ENCODE peak calls at places on chromosomes 7 and 10, in six cellular contexts. One of them, this sample, is unnamed.

GRCh38 chr10:29751232-29751631 is 116.5 kb upstream of the SVIL start:
- DNase-seq in SK-N-SH: no peak
- DNase-seq in heart left ventricle: no peak
- DNase-seq in lung: no peak
- DNase-seq in tibial artery: no peak
- DNase-seq in transverse colon: no peak
- DNase-seq in this sample: no peak

GRCh38 chr7:94041529-94041928 is 37.4 kb upstream of the BET1 start:
- DNase-seq in SK-N-SH: no peak
- DNase-seq in heart left ventricle: no peak
- DNase-seq in lung: no peak
- DNase-seq in tibial artery: no peak
- DNase-seq in transverse colon: no peak
- DNase-seq in this sample: no peak

GRCh38 chr10:118704711-118705110 is 50.1 kb downstream of the CACUL1 start:
- DNase-seq in SK-N-SH: no peak
- DNase-seq in heart left ventricle: no peak
- DNase-seq in lung: no peak
- DNase-seq in tibial artery: no peak
- DNase-seq in transverse colon: no peak
- DNase-seq in this sample: no peak

GRCh38 chr10:131206136-131206995 is 105.2 kb downstream of the TCERG1L start:
- DNase-seq in SK-N-SH: no peak
- DNase-seq in heart left ventricle: no peak
- DNase-seq in lung: no peak
- DNase-seq in tibial artery: peak; percentile 51
- DNase-seq in transverse colon: no peak
- DNase-seq in this sample: no peak

GRCh38 chr10:126569513-126570447 is 100.7 kb downstream of the C10orf90 start:
- DNase-seq in SK-N-SH: no peak
- DNase-seq in heart left ventricle: no peak
- DNase-seq in lung: no peak
- DNase-seq in tibial artery: no peak
- DNase-seq in transverse colon: no peak
- DNase-seq in this sample: no peak

GRCh38 chr10:31761156-31761555 is 167.5 kb downstream of the ARHGAP12 start:
- DNase-seq in SK-N-SH: no peak
- DNase-seq in heart left ventricle: no peak
- DNase-seq in lung: no peak
- DNase-seq in tibial artery: no peak
- DNase-seq in transverse colon: no peak
- DNase-seq in this sample: no peak

GRCh38 chr7:145831616-145832206 is 284.9 kb upstream of the CNTNAP2 start:
- DNase-seq in SK-N-SH: no peak
- DNase-seq in heart left ventricle: no peak
- DNase-seq in lung: no peak
- DNase-seq in tibial artery: no peak
- DNase-seq in transverse colon: no peak
- DNase-seq in this sample: no peak

GRCh38 chr10:13528875-13529713 is at the start of gene BEND7:
- DNase-seq in SK-N-SH: peak; percentile 95
- DNase-seq in heart left ventricle: peak; percentile 56
- DNase-seq in lung: no peak
- DNase-seq in tibial artery: no peak
- DNase-seq in transverse colon: peak; percentile 29
- DNase-seq in this sample: no peak

GRCh38 chr10:91536101-91536500 is 96.8 kb downstream of the PPP1R3C start:
- DNase-seq in SK-N-SH: no peak
- DNase-seq in heart left ventricle: no peak
- DNase-seq in lung: peak; percentile 42
- DNase-seq in tibial artery: no peak
- DNase-seq in transverse colon: no peak
- DNase-seq in this sample: no peak

GRCh38 chr10:88332526-88333265 is 250.4 kb downstream of the RNLS start:
- DNase-seq in SK-N-SH: no peak
- DNase-seq in heart left ventricle: no peak
- DNase-seq in lung: no peak
- DNase-seq in tibial artery: no peak
- DNase-seq in transverse colon: no peak
- DNase-seq in this sample: no peak

GRCh38 chr10:132158122-132158741 is 28.5 kb upstream of the DPYSL4 start:
- DNase-seq in SK-N-SH: peak; percentile 88
- DNase-seq in heart left ventricle: peak; percentile 11
- DNase-seq in lung: no peak
- DNase-seq in tibial artery: no peak
- DNase-seq in transverse colon: no peak
- DNase-seq in this sample: no peak

GRCh38 chr10:31757374-31757773 is 171.3 kb downstream of the ARHGAP12 start:
- DNase-seq in SK-N-SH: no peak
- DNase-seq in heart left ventricle: peak; percentile 39
- DNase-seq in lung: no peak
- DNase-seq in tibial artery: peak; percentile 75
- DNase-seq in transverse colon: no peak
- DNase-seq in this sample: no peak

GRCh38 chr7:144515430-144515829 is 111.9 kb upstream of the NOBOX start:
- DNase-seq in SK-N-SH: no peak
- DNase-seq in heart left ventricle: no peak
- DNase-seq in lung: no peak
- DNase-seq in tibial artery: no peak
- DNase-seq in transverse colon: no peak
- DNase-seq in this sample: no peak

GRCh38 chr10:49419005-49419404 is 23.1 kb upstream of the DRGX start:
- DNase-seq in SK-N-SH: no peak
- DNase-seq in heart left ventricle: no peak
- DNase-seq in lung: peak; percentile 32
- DNase-seq in tibial artery: no peak
- DNase-seq in transverse colon: no peak
- DNase-seq in this sample: no peak

GRCh38 chr7:77416621-77417371 is 647 bp upstream of the GSAP start:
- DNase-seq in SK-N-SH: peak; percentile 23
- DNase-seq in heart left ventricle: no peak
- DNase-seq in lung: no peak
- DNase-seq in tibial artery: no peak
- DNase-seq in transverse colon: no peak
- DNase-seq in this sample: no peak

GRCh38 chr7:105875505-105875904 is 894 bp downstream of the ATXN7L1 start:
- DNase-seq in SK-N-SH: no peak
- DNase-seq in heart left ventricle: no peak
- DNase-seq in lung: no peak
- DNase-seq in tibial artery: no peak
- DNase-seq in transverse colon: no peak
- DNase-seq in this sample: no peak

GRCh38 chr7:102444961-102445673 is 11.7 kb downstream of the ORAI2 start:
- DNase-seq in SK-N-SH: peak; percentile 4
- DNase-seq in heart left ventricle: no peak
- DNase-seq in lung: no peak
- DNase-seq in tibial artery: no peak
- DNase-seq in transverse colon: peak; percentile 54
- DNase-seq in this sample: no peak

GRCh38 chr7:150973571-150974451 is 4.3 kb downstream of the KCNH2 start:
- DNase-seq in SK-N-SH: no peak
- DNase-seq in heart left ventricle: no peak
- DNase-seq in lung: no peak
- DNase-seq in tibial artery: no peak
- DNase-seq in transverse colon: peak; percentile 77
- DNase-seq in this sample: no peak

GRCh38 chr10:98006266-98006665 is 24.2 kb downstream of the CRTAC1 start:
- DNase-seq in SK-N-SH: peak; percentile 55
- DNase-seq in heart left ventricle: no peak
- DNase-seq in lung: no peak
- DNase-seq in tibial artery: no peak
- DNase-seq in transverse colon: peak; percentile 39
- DNase-seq in this sample: peak; percentile 42

GRCh38 chr7:24328050-24328449 is 44.1 kb downstream of the NPY start:
- DNase-seq in SK-N-SH: no peak
- DNase-seq in heart left ventricle: no peak
- DNase-seq in lung: no peak
- DNase-seq in tibial artery: no peak
- DNase-seq in transverse colon: no peak
- DNase-seq in this sample: no peak

GRCh38 chr10:118080817-118081216 is 34.1 kb upstream of the RAB11FIP2 start:
- DNase-seq in SK-N-SH: no peak
- DNase-seq in heart left ventricle: no peak
- DNase-seq in lung: no peak
- DNase-seq in tibial artery: no peak
- DNase-seq in transverse colon: no peak
- DNase-seq in this sample: no peak

GRCh38 chr7:247166-247565 is 42.8 kb upstream of the FOXL3 start:
- DNase-seq in SK-N-SH: no peak
- DNase-seq in heart left ventricle: no peak
- DNase-seq in lung: no peak
- DNase-seq in tibial artery: no peak
- DNase-seq in transverse colon: no peak
- DNase-seq in this sample: no peak

GRCh38 chr7:123719481-123719806 is 29.4 kb downstream of the WASL start:
- DNase-seq in SK-N-SH: no peak
- DNase-seq in heart left ventricle: no peak
- DNase-seq in lung: no peak
- DNase-seq in tibial artery: no peak
- DNase-seq in transverse colon: no peak
- DNase-seq in this sample: no peak

GRCh38 chr7:38310601-38311057 is 37.2 kb upstream of the TARP start:
- DNase-seq in SK-N-SH: peak; percentile 76
- DNase-seq in heart left ventricle: peak; percentile 41
- DNase-seq in lung: no peak
- DNase-seq in tibial artery: no peak
- DNase-seq in transverse colon: peak; percentile 26
- DNase-seq in this sample: peak; percentile 62

GRCh38 chr7:158354861-158355260 is 232.8 kb downstream of the PTPRN2 start:
- DNase-seq in SK-N-SH: no peak
- DNase-seq in heart left ventricle: no peak
- DNase-seq in lung: no peak
- DNase-seq in tibial artery: peak; percentile 3
- DNase-seq in transverse colon: no peak
- DNase-seq in this sample: no peak

GRCh38 chr7:158356454-158356853 is 231.2 kb downstream of the PTPRN2 start:
- DNase-seq in SK-N-SH: no peak
- DNase-seq in heart left ventricle: no peak
- DNase-seq in lung: no peak
- DNase-seq in tibial artery: no peak
- DNase-seq in transverse colon: no peak
- DNase-seq in this sample: peak; percentile 38

GRCh38 chr7:158355456-158356065 is 232.1 kb downstream of the PTPRN2 start:
- DNase-seq in SK-N-SH: no peak
- DNase-seq in heart left ventricle: no peak
- DNase-seq in lung: no peak
- DNase-seq in tibial artery: peak; percentile 33
- DNase-seq in transverse colon: no peak
- DNase-seq in this sample: peak; percentile 43

GRCh38 chr7:158351481-158351880 is 236.1 kb downstream of the PTPRN2 start:
- DNase-seq in SK-N-SH: no peak
- DNase-seq in heart left ventricle: no peak
- DNase-seq in lung: no peak
- DNase-seq in tibial artery: peak; percentile 13
- DNase-seq in transverse colon: no peak
- DNase-seq in this sample: no peak

DNA sequence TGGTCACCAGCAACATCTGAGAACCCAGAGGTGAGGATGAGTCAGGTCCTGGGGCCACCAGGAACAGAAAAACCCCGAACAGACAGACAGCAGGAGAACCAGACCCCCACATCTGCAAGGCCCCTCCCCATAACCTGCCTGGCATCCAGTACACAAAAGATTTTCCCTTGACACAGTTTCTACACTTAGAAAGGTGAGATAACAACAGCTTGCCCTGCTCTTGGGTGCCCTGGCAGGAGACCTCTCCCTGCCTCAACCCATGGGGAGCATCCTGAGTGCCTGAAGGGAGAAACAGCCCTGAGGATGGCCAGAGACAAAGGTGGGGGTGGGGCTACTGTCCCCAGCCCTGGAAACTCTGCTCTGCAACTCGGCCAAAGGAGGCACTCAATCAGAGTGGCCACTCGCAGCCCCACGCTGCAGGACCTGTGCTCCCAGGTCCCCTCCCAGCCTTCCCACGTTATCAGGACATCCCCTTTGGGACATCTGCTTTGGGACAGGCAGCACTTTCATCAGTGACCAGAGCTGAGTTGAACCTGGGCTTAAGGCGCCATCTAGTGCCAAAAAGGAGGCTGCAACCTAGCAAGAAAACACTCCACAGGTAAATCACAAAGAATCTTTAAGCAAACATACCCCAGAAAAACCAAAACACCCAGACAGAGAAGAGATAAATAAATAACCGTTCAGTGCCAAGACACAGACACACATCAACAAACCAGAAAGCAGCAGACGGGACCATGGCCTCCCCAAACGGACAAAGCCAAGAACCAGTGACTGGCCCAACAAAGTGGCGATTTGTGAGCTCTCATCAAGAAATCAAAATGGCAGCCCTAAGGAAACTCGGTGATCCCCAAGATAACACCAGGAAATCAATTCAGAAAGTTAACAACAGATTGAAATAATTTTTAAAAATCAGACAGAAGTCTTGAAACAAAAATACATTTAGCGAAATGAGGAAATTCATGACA is 233.7 kb downstream of the PTPRN2 start:
- DNase-seq in SK-N-SH: peak; percentile 82
- DNase-seq in heart left ventricle: no peak
- DNase-seq in lung: no peak
- DNase-seq in tibial artery: peak; percentile 23
- DNase-seq in transverse colon: peak; percentile 19
- DNase-seq in this sample: no peak
- TF ChIP-seq CTCF in SK-N-SH: peak; percentile 28
- TF ChIP-seq CTCF in heart left ventricle: peak; percentile 18
- TF ChIP-seq CTCF in lung: no peak
- TF ChIP-seq CTCF in tibial artery: no peak
- TF ChIP-seq CTCF in transverse colon: no peak
- TF ChIP-seq CTCF in this sample: no peak

GRCh38 chr10:102266670-102267069 is 21.3 kb downstream of the GBF1 start:
- DNase-seq in SK-N-SH: no peak
- DNase-seq in heart left ventricle: no peak
- DNase-seq in lung: no peak
- DNase-seq in tibial artery: no peak
- DNase-seq in transverse colon: no peak
- DNase-seq in this sample: no peak
- H3K4me1 ChIP-seq in SK-N-SH: peaks cover 8% of the 10 kb centered on the region
- H3K4me1 ChIP-seq in heart left ventricle: peaks cover 22% of the 10 kb centered on the region
- H3K4me1 ChIP-seq in lung: peaks cover 6% of the 10 kb centered on the region
- H3K4me1 ChIP-seq in tibial artery: peaks cover 40% of the 10 kb centered on the region
- H3K4me1 ChIP-seq in transverse colon: peaks cover 13% of the 10 kb centered on the region
- H3K4me1 ChIP-seq in this sample: peaks cover 36% of the 10 kb centered on the region

DNA sequence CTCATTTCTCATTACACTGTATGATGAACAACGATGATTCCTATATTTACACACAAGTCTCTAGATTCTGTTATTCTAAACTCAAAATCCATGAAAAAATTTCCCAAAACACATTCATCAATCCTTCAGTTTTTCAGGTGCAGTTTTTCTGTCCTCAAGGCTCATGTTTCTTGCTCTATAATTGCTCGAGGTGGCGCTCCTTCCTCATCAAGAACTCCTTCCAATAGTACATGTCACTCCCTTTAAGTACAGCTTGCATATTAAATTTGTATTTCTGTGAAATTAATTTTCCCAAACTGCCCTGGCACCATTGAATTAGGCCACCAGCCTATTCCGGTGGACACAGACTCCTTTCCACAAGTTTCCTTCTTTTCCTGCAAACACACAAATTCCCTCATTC is 188.7 kb upstream of the MINDY3 start:
- DNase-seq in SK-N-SH: no peak
- DNase-seq in heart left ventricle: no peak
- DNase-seq in lung: no peak
- DNase-seq in tibial artery: no peak
- DNase-seq in transverse colon: no peak
- DNase-seq in this sample: no peak
- H3K4me3 ChIP-seq in SK-N-SH: no peak overlapping the region
- H3K4me3 ChIP-seq in heart left ventricle: no peak overlapping the region
- H3K4me3 ChIP-seq in lung: no peak overlapping the region
- H3K4me3 ChIP-seq in tibial artery: no peak overlapping the region
- H3K4me3 ChIP-seq in transverse colon: no peak overlapping the region
- H3K4me3 ChIP-seq in this sample: no peak overlapping the region

GRCh38 chr7:76318488-76319353 is 16.2 kb downstream of the HSPB1 start:
- DNase-seq in SK-N-SH: peak; percentile 79
- DNase-seq in heart left ventricle: peak; percentile 76
- DNase-seq in lung: peak; percentile 81
- DNase-seq in tibial artery: peak; percentile 91
- DNase-seq in transverse colon: peak; percentile 86
- DNase-seq in this sample: peak; percentile 94
- TF ChIP-seq CTCF in SK-N-SH: peak; percentile 52
- TF ChIP-seq CTCF in heart left ventricle: peak; percentile 12
- TF ChIP-seq CTCF in lung: peak; percentile 17
- TF ChIP-seq CTCF in tibial artery: peak; percentile 34
- TF ChIP-seq CTCF in transverse colon: peak; percentile 41
- TF ChIP-seq CTCF in this sample: no peak

This sample was measured in right atrium auricular region.